ENCODE peak calls at places on chromosome 20, in nine cellular contexts. M is CD8-positive, alpha-beta T cell; I is cardiac fibroblast; C is NCI-H460; K is breast epithelium; G is HT1080; A is WERI-Rb-1; F is endothelial cell; U is hepatocyte. W is an unnamed sample.

GRCh38 chr20:16419138-16419715 is 154.0 kb downstream of the KIF16B start:
- DNase-seq in A (no peak), I (no peak), F (no peak), U (no peak), C (no peak), K (no peak), M (no peak), G (peak; percentile 45), W (no peak)

GRCh38 chr20:22584922-22585785 is 782 bp upstream of the FOXA2 start:
- DNase-seq in I (no peak), M (no peak), K (no peak), C (no peak), A (no peak), G (no peak), F (peak; percentile 23), U (peak; percentile 73), W (no peak)

GRCh38 chr20:21208999-21209398 is 83.1 kb downstream of the KIZ start:
- DNase-seq in I (peak; percentile 3), C (no peak), F (no peak), A (no peak), K (no peak), U (no peak), G (no peak), M (no peak), W (no peak)

GRCh38 chr20:50385733-50386640 is 124.2 kb upstream of the PTPN1 start:
- DNase-seq in A (no peak), G (no peak), U (no peak), I (no peak), K (no peak), C (no peak), F (peak; percentile 17), M (peak; percentile 37), W (no peak)

GRCh38 chr20:41011551-41012067 is 17.0 kb upstream of the TOP1 start:
- DNase-seq in C (no peak), A (no peak), U (no peak), M (no peak), I (no peak), F (no peak), K (no peak), G (no peak), W (no peak)

GRCh38 chr20:55684578-55684977 is 320.7 kb downstream of the CBLN4 start:
- DNase-seq in M (no peak), U (no peak), I (no peak), A (no peak), G (peak; percentile 3), F (no peak), K (no peak), C (no peak), W (no peak)

GRCh38 chr20:54481442-54481841 is 6.0 kb downstream of the DOK5 start:
- DNase-seq in G (no peak), M (no peak), I (no peak), F (no peak), U (no peak), K (no peak), A (no peak), C (no peak), W (no peak)

GRCh38 chr20:16701296-16701695 is 28.5 kb upstream of the SNRPB2 start:
- DNase-seq in M (no peak), F (peak; percentile 8), I (no peak), C (peak; percentile 12), K (no peak), A (peak; percentile 48), U (no peak), G (peak; percentile 26), W (no peak)

GRCh38 chr20:46898433-46898832 is 3.8 kb downstream of the EYA2 start:
- DNase-seq in C (no peak), I (no peak), A (no peak), U (no peak), K (no peak), F (no peak), M (no peak), G (no peak), W (no peak)

GRCh38 chr20:43863330-43863729 is 51.3 kb upstream of the TOX2 start:
- DNase-seq in A (no peak), M (no peak), I (no peak), G (peak; percentile 5), K (no peak), F (no peak), U (no peak), C (no peak), W (no peak)

GRCh38 chr20:44491635-44492395 is 16.1 kb downstream of the TTPAL start:
- DNase-seq in A (no peak), F (no peak), M (no peak), C (no peak), U (no peak), I (peak; percentile 92), G (no peak), K (no peak), W (no peak)

GRCh38 chr20:34350095-34350494 is 13.0 kb upstream of the ITCH start:
- DNase-seq in M (no peak), C (no peak), U (no peak), A (no peak), F (no peak), G (no peak), K (no peak), I (no peak), W (no peak)

GRCh38 chr20:48709744-48710143 is 118.1 kb downstream of the PREX1 start:
- DNase-seq in K (no peak), C (no peak), G (no peak), M (no peak), A (no peak), U (no peak), I (peak; percentile 64), F (no peak), W (no peak)

GRCh38 chr20:61056627-61057312 is 195.3 kb upstream of the CDH4 start:
- DNase-seq in C (no peak), M (no peak), G (no peak), K (no peak), A (no peak), U (no peak), I (no peak), F (no peak), W (no peak)

GRCh38 chr20:61517419-61517818 is 265.4 kb downstream of the CDH4 start:
- DNase-seq in G (no peak), U (no peak), A (no peak), M (no peak), I (no peak), K (no peak), C (no peak), F (no peak), W (no peak)

GRCh38 chr20:57458400-57459160 is 66.4 kb downstream of the CTCFL start:
- DNase-seq in K (no peak), C (no peak), F (no peak), U (peak; percentile 23), M (no peak), A (no peak), I (no peak), G (no peak), W (peak; percentile 36)

GRCh38 chr20:58480455-58481356 is 34.5 kb downstream of the APCDD1L start:
- DNase-seq in I (no peak), C (no peak), G (no peak), A (no peak), M (no peak), U (no peak), F (no peak), K (no peak), W (no peak)

GRCh38 chr20:8018928-8019177 is 708 bp downstream of the TMX4 start:
- DNase-seq in G (no peak), K (no peak), F (no peak), M (no peak), I (peak; percentile 57), U (no peak), C (no peak), A (no peak), W (no peak)

GRCh38 chr20:6583134-6583738 is 184.2 kb upstream of the BMP2 start:
- DNase-seq in M (no peak), G (peak; percentile 57), U (peak; percentile 76), A (peak; percentile 20), C (peak; percentile 57), K (no peak), I (peak; percentile 78), F (peak; percentile 38), W (no peak)

GRCh38 chr20:12824353-12824752 is 184.4 kb upstream of the SPTLC3 start:
- DNase-seq in U (no peak), I (no peak), C (no peak), K (no peak), A (no peak), M (no peak), F (no peak), G (no peak), W (no peak)

GRCh38 chr20:9270831-9271230 is 201.9 kb downstream of the PLCB4 start:
- DNase-seq in G (no peak), I (peak; percentile 79), C (no peak), M (no peak), U (no peak), K (no peak), F (no peak), A (no peak), W (no peak)

GRCh38 chr20:8432435-8433148 is 300.5 kb downstream of the PLCB1 start:
- DNase-seq in F (no peak), U (no peak), M (no peak), G (no peak), C (no peak), I (no peak), K (no peak), A (no peak), W (no peak)

GRCh38 chr20:47660983-47661711 is 124.1 kb downstream of the SULF2 start:
- DNase-seq in F (no peak), G (no peak), U (no peak), C (no peak), K (no peak), I (no peak), A (no peak), M (no peak), W (no peak)

GRCh38 chr20:16556299-16556698 is 16.9 kb downstream of the KIF16B start:
- DNase-seq in F (no peak), A (no peak), U (no peak), G (no peak), I (peak; percentile 89), K (no peak), M (no peak), C (no peak), W (no peak)

GRCh38 chr20:50710492-50711063 is 19.2 kb upstream of the RIPOR3 start:
- DNase-seq in F (no peak), C (no peak), I (peak; percentile 80), K (no peak), U (no peak), M (no peak), A (no peak), G (peak; percentile 31), W (no peak)

GRCh38 chr20:5061209-5061608 is 58.5 kb downstream of the PCNA start:
- DNase-seq in G (peak; percentile 91), A (no peak), M (no peak), U (peak; percentile 19), I (peak; percentile 39), F (no peak), C (peak; percentile 66), K (no peak), W (no peak)

GRCh38 chr20:49886571-49887203 is 28.6 kb downstream of the SPATA2 start:
- DNase-seq in F (no peak), G (no peak), I (no peak), C (no peak), K (no peak), M (no peak), A (no peak), U (no peak), W (no peak)

GRCh38 chr20:44610313-44610965 is 28.1 kb downstream of the PKIG start:
- DNase-seq in I (no peak), K (no peak), A (no peak), G (no peak), C (no peak), U (no peak), M (peak; percentile 20), F (no peak), W (no peak)

GRCh38 chr20:1803216-1804128 is 91.7 kb upstream of the SIRPA start:
- DNase-seq in A (peak; percentile 60), K (no peak), M (no peak), U (peak; percentile 69), C (no peak), I (peak; percentile 65), G (no peak), F (peak; percentile 81), W (no peak)

GRCh38 chr20:49700411-49701185 is 13.1 kb downstream of the B4GALT5 start:
- DNase-seq in C (peak; percentile 72), U (no peak), G (peak; percentile 75), K (no peak), M (no peak), A (no peak), I (peak; percentile 89), F (no peak), W (no peak)

GRCh38 chr20:12051206-12052163 is 133.8 kb downstream of the BTBD3 start:
- DNase-seq in U (no peak), A (no peak), K (no peak), C (no peak), F (no peak), G (no peak), I (no peak), M (no peak), W (no peak)